ENCODE peak calls at places on chromosomes 6 and 20, in six cellular contexts. R is GM12878, K is IMR-90, D is A549, P is HepG2, F is K562. A is an unnamed sample.

GRCh38 chr20:3000852-3001523 is 42.4 kb upstream of the GNRH2 start:
- DNase-seq in R (no peak), K (peak), D (peak), P (no peak), F (peak), A (peak)

GRCh38 chr6:107132330-107132954 is 17.1 kb upstream of the BEND3 start:
- DNase-seq in R (no peak), K (no peak), D (no peak), P (peak), F (peak), A (no peak)

GRCh38 chr6:128256100-128256499 is 264.3 kb downstream of the PTPRK start:
- DNase-seq in R (no peak), K (no peak), D (no peak), P (no peak), F (no peak), A (no peak)

GRCh38 chr6:157143885-157144795 is 179.2 kb downstream of the TMEM242 start:
- DNase-seq in R (no peak), K (peak), D (no peak), P (no peak), F (no peak), A (no peak)

GRCh38 chr6:31881136-31881859 is 2.5 kb upstream of the SLC44A4 start:
- DNase-seq in R (no peak), K (no peak), D (no peak), P (no peak), F (no peak), A (no peak)

GRCh38 chr20:25341716-25342680 is 48.6 kb downstream of the ABHD12 start:
- DNase-seq in R (no peak), K (peak), D (no peak), P (no peak), F (no peak), A (no peak)

GRCh38 chr6:118893095-118893881 is 664 bp upstream of the ASF1A start:
- DNase-seq in R (no peak), K (peak), D (no peak), P (peak), F (peak), A (peak)

GRCh38 chr6:106599440-106599839 is 29.9 kb downstream of the RTN4IP1 start:
- DNase-seq in R (no peak), K (no peak), D (no peak), P (no peak), F (no peak), A (no peak)

GRCh38 chr6:2086328-2087008 is 158.9 kb downstream of the GMDS start:
- DNase-seq in R (no peak), K (no peak), D (no peak), P (no peak), F (no peak), A (no peak)

GRCh38 chr20:13158339-13158738 is 62.7 kb upstream of the ISM1 start:
- DNase-seq in R (no peak), K (no peak), D (no peak), P (no peak), F (no peak), A (no peak)

GRCh38 chr20:10131612-10132345 is 86.9 kb upstream of the SNAP25 start:
- DNase-seq in R (no peak), K (peak), D (peak), P (no peak), F (no peak), A (no peak)

GRCh38 chr6:29628419-29629281 is 4.3 kb downstream of the GABBR1 start:
- DNase-seq in R (no peak), K (peak), D (peak), P (peak), F (peak), A (peak)

GRCh38 chr20:7841967-7842301 is 98.3 kb downstream of the HAO1 start:
- DNase-seq in R (no peak), K (peak), D (peak), P (no peak), F (no peak), A (no peak)

GRCh38 chr6:113082691-113083090 is 735.6 kb downstream of the RFPL4B start:
- DNase-seq in R (no peak), K (peak), D (no peak), P (no peak), F (no peak), A (peak)

GRCh38 chr6:149045404-149045803 is 272.1 kb upstream of the TAB2 start:
- DNase-seq in R (no peak), K (no peak), D (no peak), P (peak), F (no peak), A (no peak)

GRCh38 chr6:96613291-96613999 is 50.5 kb downstream of the FHL5 start:
- DNase-seq in R (no peak), K (no peak), D (no peak), P (no peak), F (no peak), A (no peak)

GRCh38 chr6:166997768-166998255 is 1.4 kb upstream of the CEP43 start:
- DNase-seq in R (peak), K (peak), D (peak), P (peak), F (peak), A (peak)

GRCh38 chr6:11317885-11318771 is 85.7 kb upstream of the NEDD9 start:
- DNase-seq in R (no peak), K (peak), D (peak), P (peak), F (no peak), A (no peak)

GRCh38 chr6:144931172-144932035 is 646.3 kb downstream of the UTRN start:
- DNase-seq in R (no peak), K (peak), D (peak), P (peak), F (peak), A (peak)

GRCh38 chr6:80698459-80698858 is 592.0 kb downstream of the BCKDHB start:
- DNase-seq in R (no peak), K (no peak), D (no peak), P (no peak), F (no peak), A (no peak)

GRCh38 chr6:167736486-167737204 is 90.1 kb upstream of the AFDN start:
- DNase-seq in R (no peak), K (no peak), D (no peak), P (no peak), F (no peak), A (no peak)

GRCh38 chr6:149211046-149211571 is 106.4 kb upstream of the TAB2 start:
- DNase-seq in R (no peak), K (peak), D (no peak), P (peak), F (no peak), A (no peak)

GRCh38 chr6:42359021-42359420 is 92.7 kb downstream of the TRERF1 start:
- DNase-seq in R (no peak), K (no peak), D (peak), P (no peak), F (no peak), A (no peak)

GRCh38 chr20:41619360-41620115 is 1.4 kb upstream of the CHD6 start:
- DNase-seq in R (no peak), K (peak), D (no peak), P (no peak), F (no peak), A (no peak)

GRCh38 chr20:872855-873520 is 39.5 kb downstream of the FAM110A start:
- DNase-seq in R (no peak), K (no peak), D (no peak), P (no peak), F (no peak), A (no peak)

GRCh38 chr20:50455656-50456451 is 54.3 kb upstream of the PTPN1 start:
- DNase-seq in R (no peak), K (no peak), D (no peak), P (peak), F (peak), A (no peak)

GRCh38 chr6:127026247-127026646 is 92.2 kb upstream of the RSPO3 start:
- DNase-seq in R (no peak), K (no peak), D (peak), P (no peak), F (no peak), A (no peak)

GRCh38 chr20:24934101-24934661 is 14.9 kb upstream of the CST7 start:
- DNase-seq in R (no peak), K (no peak), D (no peak), P (no peak), F (no peak), A (no peak)

GRCh38 chr6:491233-491632 is 99.7 kb downstream of the IRF4 start:
- DNase-seq in R (no peak), K (no peak), D (no peak), P (no peak), F (no peak), A (no peak)

GRCh38 chr6:144500886-144501285 is 215.8 kb downstream of the UTRN start:
- DNase-seq in R (no peak), K (no peak), D (no peak), P (no peak), F (no peak), A (no peak)

DNA sequence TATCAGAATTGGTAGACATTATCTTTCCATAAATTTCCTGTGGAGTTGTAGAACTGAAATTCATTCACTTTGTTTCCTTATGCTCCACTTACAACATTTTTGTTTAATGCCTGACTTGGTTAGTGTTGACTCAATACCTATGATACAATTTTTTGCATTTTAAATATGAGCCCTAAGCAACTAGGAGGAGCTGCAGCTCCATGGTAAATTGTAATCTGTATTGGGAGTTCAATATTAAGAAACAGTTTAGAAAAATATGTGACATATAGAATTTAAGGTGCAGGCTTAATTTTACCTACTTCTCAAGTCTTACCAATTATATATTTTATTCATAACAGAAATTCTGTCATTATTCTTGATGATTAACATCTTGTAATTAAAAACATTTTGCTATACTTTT is 868.3 kb downstream of the EYS start:
- DNase-seq in R (no peak), K (no peak), D (no peak), P (no peak), F (no peak), A (no peak)
- TF ChIP-seq BHLHE40 in R (no peak), K (no peak), D (no peak), P (no peak), F (no peak), A (no peak)

GRCh38 chr6:99195986-99196655 is 153.4 kb downstream of the FAXC start:
- DNase-seq in R (no peak), K (no peak), D (no peak), P (no peak), F (no peak), A (no peak)
- TF ChIP-seq BHLHE40 in R (no peak), K (no peak), D (no peak), P (no peak), F (no peak), A (no peak)

GRCh38 chr6:53377793-53378192 is 29.0 kb upstream of the ELOVL5 start:
- DNase-seq in R (no peak), K (no peak), D (no peak), P (no peak), F (no peak), A (no peak)
- TF ChIP-seq BHLHE40 in R (no peak), K (no peak), D (no peak), P (no peak), F (no peak), A (no peak)

GRCh38 chr6:17311595-17312311 is 30.6 kb downstream of the RBM24 start:
- DNase-seq in R (no peak), K (peak), D (peak), P (peak), F (peak), A (peak)
- TF ChIP-seq BHLHE40 in R (no peak), K (no peak), D (no peak), P (no peak), F (no peak), A (no peak)

GRCh38 chr6:109351231-109352132 is 30.8 kb downstream of the CD164 start:
- DNase-seq in R (no peak), K (no peak), D (no peak), P (no peak), F (peak), A (no peak)
- TF ChIP-seq BHLHE40 in R (no peak), K (no peak), D (no peak), P (no peak), F (no peak), A (no peak)

GRCh38 chr20:11652128-11652527 is 265.6 kb upstream of the BTBD3 start:
- DNase-seq in R (no peak), K (no peak), D (no peak), P (no peak), F (no peak), A (no peak)

GRCh38 chr20:11646359-11646758 is 271.3 kb upstream of the BTBD3 start:
- DNase-seq in R (no peak), K (no peak), D (no peak), P (no peak), F (no peak), A (no peak)

GRCh38 chr20:11651647-11652046 is 266.0 kb upstream of the BTBD3 start:
- DNase-seq in R (no peak), K (no peak), D (no peak), P (no peak), F (no peak), A (no peak)

GRCh38 chr20:11654766-11655165 is 262.9 kb upstream of the BTBD3 start:
- DNase-seq in R (no peak), K (no peak), D (no peak), P (no peak), F (no peak), A (no peak)

DNA sequence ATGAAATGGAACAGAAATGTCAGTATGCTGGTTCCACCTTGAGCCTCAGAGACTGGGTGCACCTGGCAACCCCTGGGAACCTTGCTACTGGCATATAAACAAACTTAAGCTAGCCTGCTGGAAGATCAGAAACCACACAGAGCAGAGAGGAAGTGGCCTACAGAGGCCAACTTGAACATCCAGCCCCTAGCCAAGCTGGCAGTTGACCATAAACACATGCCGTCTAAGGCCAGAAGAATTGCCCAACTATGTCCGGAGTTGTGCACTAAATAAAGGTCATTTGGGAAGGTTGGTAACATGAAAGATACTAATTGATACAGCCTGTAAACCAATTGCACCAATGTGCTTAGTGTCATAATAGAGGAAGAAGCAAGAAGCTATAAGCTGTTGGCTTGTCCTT is 266.6 kb upstream of the BTBD3 start:
- DNase-seq in R (no peak), K (no peak), D (no peak), P (no peak), F (no peak), A (no peak)
- TF ChIP-seq BHLHE40 in R (no peak), K (no peak), D (no peak), P (no peak), F (no peak), A (no peak)

GRCh38 chr6:137159912-137160311 is 13.5 kb downstream of the IL22RA2 start:
- DNase-seq in R (no peak), K (no peak), D (no peak), P (no peak), F (no peak), A (no peak)

GRCh38 chr6:137162692-137163303 is 10.6 kb downstream of the IL22RA2 start:
- DNase-seq in R (no peak), K (no peak), D (no peak), P (no peak), F (peak), A (no peak)

GRCh38 chr6:137160763-137161162 is 12.7 kb downstream of the IL22RA2 start:
- DNase-seq in R (no peak), K (peak), D (no peak), P (no peak), F (no peak), A (no peak)

GRCh38 chr6:137163732-137164318 is 9.6 kb downstream of the IL22RA2 start:
- DNase-seq in R (no peak), K (no peak), D (no peak), P (no peak), F (no peak), A (no peak)

GRCh38 chr6:137161975-137162374 is 11.5 kb downstream of the IL22RA2 start:
- DNase-seq in R (no peak), K (no peak), D (no peak), P (no peak), F (no peak), A (no peak)
- TF ChIP-seq BHLHE40 in R (no peak), K (no peak), D (no peak), P (no peak), F (no peak), A (no peak)